ENCODE peak calls at places on chromosomes 7 and 10, in nine cellular contexts. D is fibroblast of mammary gland, V is GM20000, T is GM10248, B is nephron progenitor cell, S is A673, Z is vagina, P is stomach, J is fibroblast of the aortic adventitia. U is an unnamed sample.

GRCh38 chr7:56009695-56010094 is 41.5 kb downstream of the PSPH start:
- DNase-seq in V (no peak), J (no peak), D (no peak), P (peak), S (no peak), B (no peak), Z (no peak), T (no peak), U (no peak)

GRCh38 chr10:61629594-61629993 is 33.1 kb upstream of the CABCOCO1 start:
- DNase-seq in D (no peak), P (no peak), S (no peak), J (no peak), T (no peak), Z (no peak), B (no peak), V (no peak), U (no peak)

GRCh38 chr7:32957326-32958045 is at the start of gene FKBP9:
- DNase-seq in J (peak), D (peak), Z (no peak), V (peak), P (peak), S (peak), B (peak), T (peak), U (peak)

GRCh38 chr7:46930336-46930735 is 651.6 kb downstream of the TNS3 start:
- DNase-seq in B (no peak), T (no peak), P (no peak), D (peak), S (peak), V (no peak), Z (no peak), J (peak), U (peak)

GRCh38 chr7:95590387-95591248 is 5.7 kb downstream of the PDK4 start:
- DNase-seq in B (no peak), Z (no peak), V (no peak), J (no peak), D (no peak), S (no peak), T (no peak), P (no peak), U (no peak)

GRCh38 chr10:3754727-3755439 is 30.1 kb downstream of the KLF6 start:
- DNase-seq in J (peak), Z (peak), P (no peak), V (no peak), S (no peak), B (no peak), T (no peak), D (peak), U (peak)

GRCh38 chr7:116561697-116562483 is 37.1 kb downstream of the CAV1 start:
- DNase-seq in V (no peak), Z (no peak), T (no peak), B (no peak), P (no peak), J (peak), D (peak), S (no peak), U (peak)

GRCh38 chr7:104767113-104767512 is 246.9 kb upstream of the KMT2E start:
- DNase-seq in V (no peak), D (no peak), S (no peak), T (no peak), Z (no peak), B (no peak), P (no peak), J (no peak), U (no peak)

GRCh38 chr10:22630229-22631174 is 83.9 kb downstream of the PIP4K2A start:
- DNase-seq in D (peak), S (peak), T (peak), Z (no peak), V (peak), B (no peak), J (peak), P (no peak), U (peak)

GRCh38 chr7:11343818-11344413 is 370.2 kb downstream of the PHF14 start:
- DNase-seq in P (no peak), Z (no peak), D (peak), V (peak), B (peak), S (peak), J (peak), T (peak), U (peak)

GRCh38 chr7:144830024-144830785 is 5.6 kb downstream of the TPK1 start:
- DNase-seq in B (no peak), Z (no peak), S (no peak), D (peak), P (no peak), T (no peak), V (no peak), J (peak), U (no peak)

GRCh38 chr7:16847381-16847860 is 34.4 kb downstream of the AGR3 start:
- DNase-seq in Z (no peak), V (no peak), T (no peak), B (no peak), J (peak), P (peak), D (no peak), S (no peak), U (no peak)

DNA sequence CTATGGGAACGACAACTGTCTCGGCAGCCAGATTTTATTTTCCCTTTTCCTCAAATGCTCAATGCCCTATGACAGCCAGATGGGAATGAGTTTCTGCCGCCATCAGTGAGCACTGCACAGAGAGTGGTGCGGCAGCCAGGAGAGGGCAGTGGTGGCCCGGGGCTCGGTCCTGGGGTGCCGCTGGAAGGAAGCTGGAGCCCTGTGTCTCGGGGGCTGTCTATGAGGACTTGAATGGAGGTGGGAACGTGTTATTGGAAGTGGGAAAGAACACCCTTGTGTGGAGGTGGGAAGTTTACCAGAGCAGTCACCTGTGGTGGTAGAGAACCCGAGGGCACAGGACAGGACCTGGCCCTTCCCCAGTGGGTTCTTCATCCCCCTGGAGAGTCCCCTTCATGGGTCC is 35.8 kb downstream of the JAKMIP3 start:
- DNase-seq in P (peak), T (no peak), Z (peak), S (no peak), D (no peak), J (no peak), B (no peak), V (no peak), U (no peak)
- TF ChIP-seq CTCF in P (no peak), T (peak), Z (no peak), S (peak), D (no peak), J (no peak), B (no peak), V (no peak), U (peak)

DNA sequence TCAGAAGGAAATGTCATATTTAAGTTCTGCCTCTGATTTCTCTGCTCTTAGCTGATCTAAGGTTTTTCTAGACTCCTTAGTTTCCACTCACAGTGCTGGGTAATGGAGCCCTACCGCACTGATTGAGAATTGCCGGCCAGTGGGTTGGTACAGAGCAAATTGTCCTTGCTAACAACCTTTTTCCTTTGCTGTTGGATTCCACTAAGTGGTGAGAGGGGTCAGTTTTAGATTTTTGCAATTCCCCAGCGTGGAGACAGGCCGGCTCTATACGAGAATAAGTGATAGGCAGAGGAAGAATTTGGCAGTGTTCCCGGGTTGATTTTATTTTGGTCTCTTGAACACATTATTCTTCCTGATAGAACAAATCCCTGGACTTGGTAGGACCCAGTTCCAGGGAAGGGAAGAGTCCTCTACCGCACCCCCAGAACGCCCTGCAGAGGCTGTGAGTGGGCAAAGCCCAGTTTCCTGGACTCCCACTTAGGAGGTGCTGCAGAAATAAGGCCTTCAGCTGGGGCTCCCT is 2.9 kb upstream of the NRP1 start:
- DNase-seq in S (peak), B (peak), T (no peak), Z (no peak), J (peak), V (no peak), D (peak), P (no peak), U (peak)
- TF ChIP-seq CTCF in S (no peak), B (no peak), T (no peak), Z (no peak), J (peak), V (no peak), D (no peak), P (no peak), U (peak)

DNA sequence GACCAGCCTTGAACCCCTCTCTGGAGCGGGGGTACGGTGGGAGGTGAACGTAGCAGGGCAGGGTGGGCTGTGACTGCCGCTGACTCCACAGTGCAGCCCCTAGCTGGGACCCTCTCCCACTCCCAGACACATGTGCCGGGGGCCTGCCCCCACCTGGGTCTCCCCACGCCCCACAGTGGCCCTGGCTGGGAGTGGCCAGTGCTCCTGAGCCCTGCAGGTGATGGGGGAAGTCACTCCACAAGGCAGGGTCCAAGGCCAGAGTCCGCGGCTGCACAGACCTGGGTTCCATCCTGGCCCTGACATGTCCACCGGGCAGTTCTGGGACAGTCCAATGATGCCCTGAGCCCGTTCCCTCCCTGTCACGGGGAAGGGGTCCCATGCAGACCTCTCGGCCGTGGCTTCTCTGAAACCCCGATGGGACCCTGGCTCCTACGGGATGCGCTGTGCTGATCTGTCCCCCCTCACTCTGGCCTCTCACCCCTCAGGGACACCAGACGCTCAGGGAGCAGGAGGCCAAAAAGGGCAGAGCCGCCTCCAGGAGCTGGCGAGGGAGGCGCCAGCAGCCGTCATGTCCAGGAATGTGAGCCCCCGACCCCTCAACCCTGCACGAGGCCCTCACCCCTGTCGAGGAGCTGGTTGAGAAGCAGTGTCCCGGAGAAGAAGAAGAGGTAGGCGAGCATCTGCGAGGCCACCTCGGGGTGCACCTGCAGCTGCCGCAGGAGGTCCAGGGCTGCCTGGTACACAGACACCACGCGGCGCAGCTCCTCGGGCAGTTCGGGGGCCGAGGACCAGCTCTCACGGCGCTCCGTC is 40.4 kb downstream of the AP5Z1 start:
- DNase-seq in D (no peak), Z (no peak), B (no peak), P (no peak), J (no peak), S (no peak), V (no peak), T (no peak), U (no peak)
- TF ChIP-seq CTCF in D (no peak), Z (no peak), B (no peak), P (no peak), J (no peak), S (peak), V (no peak), T (peak), U (no peak)

DNA sequence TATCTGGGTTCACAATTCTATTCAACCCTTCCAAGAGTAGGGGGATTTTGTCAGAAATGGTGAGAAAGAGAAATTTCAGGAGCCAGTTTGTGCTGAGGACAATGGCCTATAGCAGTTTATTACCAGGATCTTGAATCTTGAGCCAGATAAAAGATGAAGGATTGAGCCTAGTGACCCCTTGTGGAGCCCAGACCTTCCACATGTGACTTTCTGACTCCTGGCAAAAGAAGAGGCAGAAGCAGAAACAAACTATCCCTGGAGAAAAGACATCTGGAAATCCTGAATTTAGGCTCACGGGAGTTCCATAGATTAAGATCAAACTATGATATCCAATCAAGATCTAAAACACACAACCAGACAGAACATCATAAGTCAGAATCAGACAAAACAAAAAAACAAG is 60.9 kb upstream of the CHRM2 start:
- DNase-seq in S (peak), Z (no peak), J (no peak), D (no peak), B (no peak), T (no peak), P (no peak), V (no peak), U (no peak)
- TF ChIP-seq CTCF in S (no peak), Z (no peak), J (no peak), D (no peak), B (no peak), T (no peak), P (no peak), V (no peak), U (no peak)

DNA sequence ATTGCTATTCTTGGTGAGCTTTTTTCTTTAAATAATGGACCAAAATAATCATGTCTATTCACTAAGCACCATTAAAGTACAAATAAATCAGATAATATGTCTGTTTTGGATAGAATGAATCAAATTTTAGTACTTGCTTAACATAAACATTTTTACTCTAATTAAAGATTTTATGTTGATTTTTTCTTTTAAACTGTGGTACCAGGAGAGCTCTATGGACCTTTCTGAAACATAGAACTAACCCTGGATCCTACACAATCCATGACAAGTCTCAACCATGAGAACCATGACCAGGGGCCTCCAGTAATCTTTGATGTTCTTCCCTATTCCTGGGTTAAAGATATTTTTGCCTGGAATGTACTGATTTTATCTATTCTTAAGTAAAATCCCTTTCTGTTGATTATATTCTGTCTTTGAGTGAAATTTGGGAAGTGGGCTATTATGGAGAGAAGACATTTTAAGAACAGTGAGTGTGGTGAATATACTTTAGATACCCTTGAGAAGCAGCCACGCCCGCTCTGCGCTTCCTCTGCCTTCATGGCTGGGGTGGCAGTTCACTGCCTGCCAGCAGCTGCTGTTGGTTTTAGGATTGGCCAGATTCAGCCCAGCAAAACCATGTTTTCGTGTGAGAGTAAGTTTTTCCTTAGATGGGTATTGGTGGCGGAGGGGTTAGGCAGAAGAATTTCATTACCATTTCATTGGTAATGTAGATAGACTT is 42.2 kb upstream of the BHLHA15 start:
- DNase-seq in V (no peak), J (no peak), T (no peak), P (no peak), Z (no peak), D (no peak), S (no peak), B (no peak), U (no peak)
- TF ChIP-seq CTCF in V (no peak), J (no peak), T (no peak), P (no peak), Z (no peak), D (no peak), S (no peak), B (no peak), U (peak)

DNA sequence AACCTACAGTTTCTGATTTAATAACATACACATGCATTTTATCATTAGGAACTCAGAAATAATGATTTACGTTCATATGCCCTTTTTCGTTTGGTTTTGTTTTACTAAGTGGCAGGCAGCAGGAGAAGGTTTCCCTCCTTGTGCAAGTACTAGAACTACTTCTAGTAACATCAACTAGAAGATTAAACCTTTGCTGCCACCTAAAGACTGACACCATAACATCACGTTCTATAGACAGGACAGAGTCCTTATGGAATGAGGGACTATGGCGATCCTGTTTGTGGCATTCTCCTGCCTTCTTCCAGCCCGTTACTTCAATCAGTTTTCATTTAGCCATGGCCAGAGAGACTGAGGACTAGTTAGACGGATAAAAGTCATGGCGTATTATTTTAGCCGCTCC is 53.2 kb downstream of the GAD2 start:
- DNase-seq in S (peak), J (peak), P (no peak), Z (no peak), D (peak), T (peak), V (peak), B (peak), U (peak)
- TF ChIP-seq CTCF in S (peak), J (peak), P (no peak), Z (no peak), D (peak), T (peak), V (no peak), B (peak), U (peak)

GRCh38 chr7:112452102-112452888 is 2.0 kb downstream of the IFRD1 start:
- DNase-seq in D (peak), Z (no peak), P (peak), V (peak), J (peak), T (peak), B (peak), S (peak), U (peak)
- TF ChIP-seq CTCF in D (peak), Z (no peak), P (no peak), V (no peak), J (peak), T (no peak), B (peak), S (no peak), U (no peak)

GRCh38 chr7:37684927-37685326 is 1.4 kb downstream of the GPR141 start:
- DNase-seq in B (no peak), T (no peak), P (no peak), J (no peak), S (no peak), D (no peak), V (no peak), Z (no peak), U (no peak)

DNA sequence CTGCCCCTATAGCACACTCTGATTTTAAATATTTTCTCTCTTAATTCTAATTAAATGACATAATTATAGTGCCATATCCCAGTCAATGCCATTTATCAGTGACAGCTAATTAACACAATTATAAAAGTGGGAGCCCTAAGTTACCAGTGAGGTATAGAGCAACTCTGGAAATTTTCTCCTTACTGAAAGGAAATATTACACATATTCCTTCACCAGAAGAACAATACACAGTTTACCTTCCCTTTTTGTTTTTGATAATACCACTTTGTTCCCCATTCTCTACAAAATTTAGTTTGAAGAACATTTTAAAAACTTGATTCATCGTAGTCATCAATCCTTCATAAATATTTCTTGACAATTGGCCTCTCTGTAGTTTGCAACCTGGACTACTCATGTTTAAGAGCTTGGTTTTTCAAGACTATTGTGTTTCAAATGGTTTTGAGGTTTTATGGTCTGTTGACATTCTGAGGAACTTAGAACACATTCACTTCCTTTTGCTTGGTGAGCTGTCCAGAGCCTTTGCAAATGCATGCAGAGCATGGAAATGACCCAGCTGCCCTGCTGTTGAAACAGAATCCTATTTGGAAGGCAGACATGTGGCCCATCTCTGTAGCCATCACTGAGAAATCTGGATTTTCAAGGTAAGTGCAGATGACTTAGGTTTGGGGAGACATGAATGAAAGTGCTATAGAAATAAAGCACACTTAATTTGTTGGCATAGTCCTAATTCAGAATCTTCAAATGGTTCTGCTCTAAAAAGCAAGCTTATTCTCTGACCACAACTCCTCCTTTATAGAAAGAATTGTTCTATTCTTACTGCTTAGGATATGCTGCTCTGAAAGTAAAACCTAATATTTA is at the start of gene GPR141:
- DNase-seq in J (no peak), S (no peak), T (peak), Z (no peak), V (peak), P (no peak), D (no peak), B (no peak), U (no peak)
- TF ChIP-seq CTCF in J (no peak), S (no peak), T (no peak), Z (no peak), V (no peak), P (no peak), D (no peak), B (no peak), U (no peak)

U was measured in HFFc6.